ENCODE peak calls at places on chromosomes 12 and 14, in six cellular contexts. D, B, N, F, X and Q are unnamed samples.

GRCh38 chr12:125491585-125491984 is 426.4 kb downstream of the AACS start:
- DNase-seq in X (no peak), D (no peak), B (peak), F (no peak), N (no peak), Q (no peak)

GRCh38 chr12:25387136-25388050 is 136.7 kb upstream of the KRAS start:
- DNase-seq in D (peak), X (peak), F (peak), N (peak), B (peak), Q (peak)

GRCh38 chr12:123085046-123085445 is 65.8 kb downstream of the PITPNM2 start:
- DNase-seq in D (no peak), B (no peak), N (no peak), X (no peak), F (no peak), Q (no peak)

GRCh38 chr12:115752913-115753726 is 524.4 kb downstream of the MED13L start:
- DNase-seq in N (peak), X (no peak), F (peak), B (peak), D (peak), Q (peak)

GRCh38 chr12:57470286-57470969 is 9.2 kb downstream of the ARHGAP9 start:
- DNase-seq in D (no peak), F (no peak), B (no peak), X (no peak), N (no peak), Q (no peak)

GRCh38 chr14:90643982-90644510 is 172.2 kb downstream of the TTC7B start:
- DNase-seq in D (no peak), N (no peak), F (no peak), B (no peak), X (no peak), Q (no peak)

GRCh38 chr14:58969951-58970751 is 218.3 kb upstream of the DAAM1 start:
- DNase-seq in B (no peak), X (no peak), D (no peak), F (no peak), N (peak), Q (no peak)

GRCh38 chr12:1877169-1877878 is 41.1 kb downstream of the CACNA2D4 start:
- DNase-seq in X (no peak), N (no peak), B (no peak), D (no peak), F (no peak), Q (no peak)

GRCh38 chr12:4943067-4943937 is 33.6 kb downstream of the KCNA1 start:
- DNase-seq in N (peak), D (no peak), F (no peak), X (no peak), B (no peak), Q (no peak)

GRCh38 chr14:102759416-102759815 is 17.8 kb upstream of the TRAF3 start:
- DNase-seq in N (no peak), B (no peak), X (no peak), F (no peak), D (no peak), Q (peak)

GRCh38 chr14:88559852-88560251 is 3.0 kb upstream of the ZC3H14 start:
- DNase-seq in F (no peak), N (no peak), D (no peak), X (no peak), B (no peak), Q (peak)

GRCh38 chr12:52522346-52523011 is 2.3 kb upstream of the KRT5 start:
- DNase-seq in X (no peak), B (peak), D (peak), N (no peak), F (no peak), Q (no peak)

GRCh38 chr12:15278816-15279658 is 43.3 kb upstream of the PTPRO start:
- DNase-seq in F (peak), N (peak), D (peak), X (no peak), B (peak), Q (peak)

GRCh38 chr14:75578099-75578785 is at the start of gene FLVCR2:
- DNase-seq in X (peak), B (peak), D (peak), N (peak), F (peak), Q (peak)

GRCh38 chr12:48157889-48158370 is 615 bp upstream of the ASB8 start:
- DNase-seq in X (no peak), D (no peak), F (no peak), N (peak), B (no peak), Q (peak)

GRCh38 chr14:99571303-99571986 is 32.6 kb downstream of the CCDC85C start:
- DNase-seq in F (peak), D (no peak), X (no peak), N (no peak), B (peak), Q (peak)

GRCh38 chr14:101460986-101461750 is 100.1 kb upstream of the DIO3 start:
- DNase-seq in D (peak), B (no peak), X (no peak), N (no peak), F (peak), Q (no peak)

GRCh38 chr14:67162390-67162789 is 26.9 kb upstream of the GARIN2 start:
- DNase-seq in B (no peak), N (no peak), X (no peak), D (no peak), F (no peak), Q (no peak)

GRCh38 chr12:104416637-104417036 is 40.1 kb upstream of the CHST11 start:
- DNase-seq in N (no peak), F (no peak), D (no peak), B (no peak), X (no peak), Q (no peak)

GRCh38 chr12:6430124-6430989 is 14.4 kb upstream of the CD27 start:
- DNase-seq in B (peak), X (no peak), D (peak), F (peak), N (peak), Q (peak)

GRCh38 chr12:9127484-9127883 is 11.8 kb upstream of the A2M start:
- DNase-seq in F (no peak), X (no peak), D (no peak), N (no peak), B (no peak), Q (no peak)

GRCh38 chr12:52542785-52543318 is 10.1 kb downstream of the KRT71 start:
- DNase-seq in B (no peak), F (no peak), N (no peak), D (no peak), X (no peak), Q (no peak)

GRCh38 chr14:33210304-33210703 is 271.6 kb downstream of the NPAS3 start:
- DNase-seq in B (no peak), F (no peak), N (no peak), X (no peak), D (no peak), Q (no peak)

GRCh38 chr14:54637829-54638446 is 71.0 kb downstream of the SAMD4A start:
- DNase-seq in X (no peak), F (no peak), N (no peak), B (no peak), D (no peak), Q (no peak)

GRCh38 chr12:77064891-77065360 is 443 bp downstream of the E2F7 start:
- DNase-seq in X (peak), B (no peak), N (no peak), D (no peak), F (no peak), Q (peak)

GRCh38 chr12:65039306-65039705 is 81.8 kb downstream of the WIF1 start:
- DNase-seq in N (no peak), F (no peak), X (no peak), D (no peak), B (no peak), Q (no peak)

GRCh38 chr12:76708291-76708690 is 55.6 kb upstream of the ZDHHC17 start:
- DNase-seq in N (no peak), F (no peak), X (no peak), B (no peak), D (no peak), Q (no peak)

GRCh38 chr14:62209287-62209899 is 447.2 kb downstream of the SNAPC1 start:
- DNase-seq in B (no peak), D (no peak), X (no peak), F (no peak), N (no peak), Q (no peak)

GRCh38 chr14:105211758-105212089 is 30.6 kb upstream of the NUDT14 start:
- DNase-seq in X (no peak), D (no peak), B (no peak), N (no peak), F (no peak), Q (no peak)